ENCODE peak calls at places on chromosome 3, in four cellular contexts. N is WERI-Rb-1, G is WTC11, I is iris pigment epithelial cell. U is an unnamed sample.

GRCh38 chr3:173548261-173548660 is 150.7 kb downstream of the NLGN1 start:
- DNase-seq in G (no peak), N (no peak), I (no peak), U (no peak)

GRCh38 chr3:16179771-16180736 is 5.6 kb downstream of the GALNT15 start:
- DNase-seq in G (no peak), N (no peak), I (peak; percentile 36), U (no peak)

GRCh38 chr3:138381950-138382715 is 33.8 kb downstream of the MRAS start:
- DNase-seq in N (no peak), I (peak; percentile 69), G (no peak), U (no peak)

GRCh38 chr3:148681080-148681479 is 16.6 kb upstream of the AGTR1 start:
- DNase-seq in N (no peak), G (no peak), I (peak; percentile 36), U (no peak)

GRCh38 chr3:48478631-48479555 is 25.1 kb downstream of the SHISA5 start:
- DNase-seq in N (no peak), G (no peak), I (no peak), U (no peak)

GRCh38 chr3:175102161-175102560 is 243.0 kb downstream of the NAALADL2 start:
- DNase-seq in I (no peak), N (no peak), G (no peak), U (no peak)

GRCh38 chr3:61299343-61299742 is 48.1 kb upstream of the FHIT start:
- DNase-seq in G (no peak), N (no peak), I (no peak), U (no peak)

GRCh38 chr3:65703026-65703425 is 335.7 kb downstream of the MAGI1 start:
- DNase-seq in I (no peak), N (no peak), G (no peak), U (no peak)

GRCh38 chr3:13419356-13420050 is 619 bp downstream of the NUP210 start:
- DNase-seq in G (peak; percentile 44), I (peak; percentile 4), N (peak; percentile 51), U (no peak)